ENCODE peak calls at places on chromosomes 5 and 9, in five cellular contexts. One of them, this sample, is unnamed.

GRCh38 chr9:135821116-135821515 is 86.2 kb downstream of the CAMSAP1 start:
- DNase-seq in Peyer's patch: peak; percentile 34
- DNase-seq in adrenal gland: no peak
- DNase-seq in neuronal stem cell: no peak
- DNase-seq in SJSA1: no peak
- DNase-seq in this sample: no peak

GRCh38 chr5:94691947-94692346 is 73.5 kb downstream of the SLF1 start:
- DNase-seq in adrenal gland: no peak
- DNase-seq in neuronal stem cell: no peak
- DNase-seq in SJSA1: no peak
- DNase-seq in Peyer's patch: no peak
- DNase-seq in this sample: peak; percentile 78

GRCh38 chr9:5922192-5922591 is 31.5 kb downstream of the MLANA start:
- DNase-seq in adrenal gland: no peak
- DNase-seq in SJSA1: no peak
- DNase-seq in neuronal stem cell: no peak
- DNase-seq in Peyer's patch: no peak
- DNase-seq in this sample: no peak

GRCh38 chr5:84885479-84886258 is 501.0 kb upstream of the EDIL3 start:
- DNase-seq in SJSA1: peak; percentile 39
- DNase-seq in Peyer's patch: no peak
- DNase-seq in adrenal gland: peak; percentile 27
- DNase-seq in neuronal stem cell: no peak
- DNase-seq in this sample: peak; percentile 96

GRCh38 chr5:55578771-55579170 is 44.0 kb upstream of the PLPP1 start:
- DNase-seq in Peyer's patch: no peak
- DNase-seq in adrenal gland: no peak
- DNase-seq in neuronal stem cell: no peak
- DNase-seq in SJSA1: no peak
- DNase-seq in this sample: peak; percentile 49

GRCh38 chr5:96572864-96573512 is 89.2 kb upstream of the CAST start:
- DNase-seq in SJSA1: peak; percentile 85
- DNase-seq in neuronal stem cell: no peak
- DNase-seq in adrenal gland: no peak
- DNase-seq in Peyer's patch: no peak
- DNase-seq in this sample: peak; percentile 76

GRCh38 chr9:108053555-108054061 is 564.0 kb upstream of the KLF4 start:
- DNase-seq in adrenal gland: peak; percentile 39
- DNase-seq in SJSA1: no peak
- DNase-seq in Peyer's patch: peak; percentile 81
- DNase-seq in neuronal stem cell: no peak
- DNase-seq in this sample: peak; percentile 94

GRCh38 chr5:25950681-25951080 is 1087.7 kb downstream of the CDH9 start:
- DNase-seq in neuronal stem cell: no peak
- DNase-seq in SJSA1: no peak
- DNase-seq in adrenal gland: no peak
- DNase-seq in Peyer's patch: no peak
- DNase-seq in this sample: no peak

GRCh38 chr9:136697821-136698526 is 10.7 kb upstream of the AGPAT2 start:
- DNase-seq in SJSA1: no peak
- DNase-seq in neuronal stem cell: no peak
- DNase-seq in Peyer's patch: no peak
- DNase-seq in adrenal gland: no peak
- DNase-seq in this sample: no peak

GRCh38 chr5:64646169-64646568 is 44.1 kb upstream of the SHISAL2B start:
- DNase-seq in adrenal gland: no peak
- DNase-seq in Peyer's patch: no peak
- DNase-seq in SJSA1: no peak
- DNase-seq in neuronal stem cell: no peak
- DNase-seq in this sample: no peak

GRCh38 chr9:93859431-93860215 is 95.5 kb downstream of the BARX1 start:
- DNase-seq in neuronal stem cell: no peak
- DNase-seq in adrenal gland: no peak
- DNase-seq in SJSA1: no peak
- DNase-seq in Peyer's patch: no peak
- DNase-seq in this sample: no peak

GRCh38 chr5:129506092-129506491 is 46.0 kb downstream of the ADAMTS19 start:
- DNase-seq in SJSA1: no peak
- DNase-seq in neuronal stem cell: no peak
- DNase-seq in Peyer's patch: no peak
- DNase-seq in adrenal gland: no peak
- DNase-seq in this sample: peak; percentile 13

GRCh38 chr5:126917918-126918623 is 112.3 kb downstream of the MARCHF3 start:
- DNase-seq in adrenal gland: no peak
- DNase-seq in SJSA1: peak; percentile 30
- DNase-seq in Peyer's patch: no peak
- DNase-seq in neuronal stem cell: no peak
- DNase-seq in this sample: no peak

GRCh38 chr5:89004379-89004778 is 121.4 kb upstream of the MEF2C start:
- DNase-seq in Peyer's patch: no peak
- DNase-seq in SJSA1: no peak
- DNase-seq in neuronal stem cell: no peak
- DNase-seq in adrenal gland: no peak
- DNase-seq in this sample: no peak

GRCh38 chr9:25658587-25658986 is 19.7 kb downstream of the TUSC1 start:
- DNase-seq in SJSA1: no peak
- DNase-seq in neuronal stem cell: no peak
- DNase-seq in adrenal gland: no peak
- DNase-seq in Peyer's patch: no peak
- DNase-seq in this sample: no peak

GRCh38 chr5:97266576-97266975 is 83.5 kb upstream of the RIOK2 start:
- DNase-seq in neuronal stem cell: no peak
- DNase-seq in Peyer's patch: no peak
- DNase-seq in SJSA1: no peak
- DNase-seq in adrenal gland: no peak
- DNase-seq in this sample: peak; percentile 19

GRCh38 chr5:168765220-168766037 is 186.3 kb upstream of the PANK3 start:
- DNase-seq in Peyer's patch: no peak
- DNase-seq in neuronal stem cell: no peak
- DNase-seq in adrenal gland: peak; percentile 59
- DNase-seq in SJSA1: peak; percentile 28
- DNase-seq in this sample: peak; percentile 72

GRCh38 chr5:14664270-14665109 is at the start of gene OTULIN:
- DNase-seq in Peyer's patch: peak; percentile 95
- DNase-seq in adrenal gland: peak; percentile 91
- DNase-seq in SJSA1: peak; percentile 96
- DNase-seq in neuronal stem cell: peak; percentile 89
- DNase-seq in this sample: peak; percentile 94

GRCh38 chr9:16816006-16816405 is 54.5 kb downstream of the BNC2 start:
- DNase-seq in neuronal stem cell: no peak
- DNase-seq in adrenal gland: no peak
- DNase-seq in SJSA1: no peak
- DNase-seq in Peyer's patch: no peak
- DNase-seq in this sample: no peak

GRCh38 chr9:101166717-101167116 is 138.2 kb downstream of the PLPPR1 start:
- DNase-seq in SJSA1: no peak
- DNase-seq in neuronal stem cell: no peak
- DNase-seq in adrenal gland: no peak
- DNase-seq in Peyer's patch: no peak
- DNase-seq in this sample: no peak

GRCh38 chr5:15285901-15286583 is 213.9 kb upstream of the FBXL7 start:
- DNase-seq in adrenal gland: no peak
- DNase-seq in SJSA1: no peak
- DNase-seq in Peyer's patch: no peak
- DNase-seq in neuronal stem cell: no peak
- DNase-seq in this sample: peak; percentile 83

GRCh38 chr5:108382784-108383358 is 973 bp upstream of the FBXL17 start:
- DNase-seq in Peyer's patch: no peak
- DNase-seq in SJSA1: no peak
- DNase-seq in neuronal stem cell: peak; percentile 11
- DNase-seq in adrenal gland: peak; percentile 16
- DNase-seq in this sample: no peak

GRCh38 chr5:125396462-125396861 is 650.0 kb upstream of the ZNF608 start:
- DNase-seq in Peyer's patch: no peak
- DNase-seq in adrenal gland: no peak
- DNase-seq in SJSA1: no peak
- DNase-seq in neuronal stem cell: no peak
- DNase-seq in this sample: no peak

GRCh38 chr9:2170737-2171136 is 155.6 kb downstream of the SMARCA2 start:
- DNase-seq in adrenal gland: no peak
- DNase-seq in Peyer's patch: no peak
- DNase-seq in SJSA1: no peak
- DNase-seq in neuronal stem cell: no peak
- DNase-seq in this sample: no peak

GRCh38 chr9:112233769-112234168 is 58.7 kb upstream of the SUSD1 start:
- DNase-seq in adrenal gland: no peak
- DNase-seq in SJSA1: no peak
- DNase-seq in neuronal stem cell: no peak
- DNase-seq in Peyer's patch: no peak
- DNase-seq in this sample: peak; percentile 36

GRCh38 chr9:100427366-100428263 is 672 bp downstream of the MSANTD3 start:
- DNase-seq in neuronal stem cell: peak; percentile 48
- DNase-seq in SJSA1: peak; percentile 68
- DNase-seq in Peyer's patch: peak; percentile 68
- DNase-seq in adrenal gland: peak; percentile 50
- DNase-seq in this sample: peak; percentile 81

GRCh38 chr9:128747233-128747632 is 23.3 kb upstream of the ZDHHC12 start:
- DNase-seq in neuronal stem cell: no peak
- DNase-seq in adrenal gland: no peak
- DNase-seq in Peyer's patch: no peak
- DNase-seq in SJSA1: no peak
- DNase-seq in this sample: no peak

GRCh38 chr9:134134949-134135342 is 936 bp upstream of the WDR5 start:
- DNase-seq in Peyer's patch: peak; percentile 51
- DNase-seq in SJSA1: no peak
- DNase-seq in adrenal gland: no peak
- DNase-seq in neuronal stem cell: no peak
- DNase-seq in this sample: no peak

GRCh38 chr5:143562935-143563334 is 159.4 kb upstream of the NR3C1 start:
- DNase-seq in neuronal stem cell: no peak
- DNase-seq in SJSA1: no peak
- DNase-seq in adrenal gland: no peak
- DNase-seq in Peyer's patch: no peak
- DNase-seq in this sample: peak; percentile 91

GRCh38 chr9:133635903-133636531 is at the start of gene DBH:
- DNase-seq in neuronal stem cell: no peak
- DNase-seq in adrenal gland: peak; percentile 45
- DNase-seq in SJSA1: no peak
- DNase-seq in Peyer's patch: no peak
- DNase-seq in this sample: no peak

GRCh38 chr9:126763130-126763764 is 41.6 kb upstream of the ZBTB43 start:
- DNase-seq in Peyer's patch: no peak
- DNase-seq in SJSA1: no peak
- DNase-seq in neuronal stem cell: no peak
- DNase-seq in adrenal gland: no peak
- DNase-seq in this sample: peak; percentile 80

GRCh38 chr5:58871648-58872242 is 288.9 kb downstream of the RAB3C start:
- DNase-seq in Peyer's patch: peak; percentile 56
- DNase-seq in adrenal gland: no peak
- DNase-seq in SJSA1: no peak
- DNase-seq in neuronal stem cell: peak; percentile 24
- DNase-seq in this sample: no peak

GRCh38 chr9:118446962-118447490 is 742.8 kb downstream of the TLR4 start:
- DNase-seq in Peyer's patch: no peak
- DNase-seq in neuronal stem cell: no peak
- DNase-seq in SJSA1: no peak
- DNase-seq in adrenal gland: no peak
- DNase-seq in this sample: no peak

GRCh38 chr9:120441446-120442279 is 138.3 kb downstream of the CDK5RAP2 start:
- DNase-seq in SJSA1: no peak
- DNase-seq in adrenal gland: no peak
- DNase-seq in Peyer's patch: no peak
- DNase-seq in neuronal stem cell: no peak
- DNase-seq in this sample: peak; percentile 4

GRCh38 chr9:120443489-120443888 is 136.5 kb downstream of the CDK5RAP2 start:
- DNase-seq in Peyer's patch: no peak
- DNase-seq in neuronal stem cell: no peak
- DNase-seq in SJSA1: peak; percentile 63
- DNase-seq in adrenal gland: no peak
- DNase-seq in this sample: peak; percentile 43

GRCh38 chr9:120442280-120442597 is 137.7 kb downstream of the CDK5RAP2 start:
- DNase-seq in Peyer's patch: no peak
- DNase-seq in SJSA1: no peak
- DNase-seq in adrenal gland: no peak
- DNase-seq in neuronal stem cell: no peak
- DNase-seq in this sample: no peak

GRCh38 chr9:120445974-120446373 is 134.0 kb downstream of the CDK5RAP2 start:
- DNase-seq in SJSA1: no peak
- DNase-seq in Peyer's patch: no peak
- DNase-seq in neuronal stem cell: no peak
- DNase-seq in adrenal gland: no peak
- DNase-seq in this sample: no peak

GRCh38 chr9:120443976-120444375 is 136.0 kb downstream of the CDK5RAP2 start:
- DNase-seq in neuronal stem cell: no peak
- DNase-seq in Peyer's patch: no peak
- DNase-seq in SJSA1: no peak
- DNase-seq in adrenal gland: no peak
- DNase-seq in this sample: no peak
- H3K36me3 ChIP-seq in neuronal stem cell: peaks cover 96% of the 10 kb centered on the region
- H3K36me3 ChIP-seq in Peyer's patch: peaks cover 28% of the 10 kb centered on the region
- H3K36me3 ChIP-seq in SJSA1: peaks cover 52% of the 10 kb centered on the region
- H3K36me3 ChIP-seq in adrenal gland: peaks cover 10% of the 10 kb centered on the region
- H3K36me3 ChIP-seq in this sample: peaks cover 49% of the 10 kb centered on the region

DNA sequence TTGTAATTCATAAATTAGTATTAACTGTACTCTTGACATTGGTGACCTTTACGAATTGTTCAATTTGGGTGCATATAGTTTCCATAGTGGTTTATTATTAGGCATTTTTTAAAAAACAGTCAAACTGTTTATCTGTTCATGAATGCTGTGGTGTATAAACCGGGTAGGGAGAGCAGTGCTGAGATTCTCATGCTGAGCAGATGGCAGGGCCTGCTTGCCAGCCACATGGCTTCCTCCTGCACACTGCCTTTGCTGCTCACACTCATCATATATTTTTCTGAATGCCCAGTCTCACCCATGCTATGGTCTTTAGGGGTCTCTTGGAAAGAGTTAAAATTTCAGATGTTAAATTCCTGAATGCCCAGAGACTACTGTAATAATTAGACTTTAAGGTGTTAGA is 40.8 kb downstream of the NNT start:
- DNase-seq in neuronal stem cell: no peak
- DNase-seq in adrenal gland: no peak
- DNase-seq in Peyer's patch: no peak
- DNase-seq in SJSA1: no peak
- DNase-seq in this sample: no peak
- H3K36me3 ChIP-seq in neuronal stem cell: peaks cover 49% of the 10 kb centered on the region
- H3K36me3 ChIP-seq in adrenal gland: peaks cover 15% of the 10 kb centered on the region
- H3K36me3 ChIP-seq in Peyer's patch: peaks cover 19% of the 10 kb centered on the region
- H3K36me3 ChIP-seq in SJSA1: peaks cover 25% of the 10 kb centered on the region
- H3K36me3 ChIP-seq in this sample: peaks cover 42% of the 10 kb centered on the region

GRCh38 chr5:179832039-179832745 is 11.5 kb downstream of the SQSTM1 start:
- DNase-seq in neuronal stem cell: no peak
- DNase-seq in SJSA1: no peak
- DNase-seq in Peyer's patch: no peak
- DNase-seq in adrenal gland: no peak
- DNase-seq in this sample: no peak
- H3K36me3 ChIP-seq in neuronal stem cell: peaks cover 84% of the 10 kb centered on the region
- H3K36me3 ChIP-seq in SJSA1: peaks cover 89% of the 10 kb centered on the region
- H3K36me3 ChIP-seq in Peyer's patch: peaks cover 91% of the 10 kb centered on the region
- H3K36me3 ChIP-seq in adrenal gland: peaks cover 96% of the 10 kb centered on the region
- H3K36me3 ChIP-seq in this sample: peaks cover 96% of the 10 kb centered on the region

GRCh38 chr9:96209407-96210031 is 92.5 kb downstream of the HSD17B3 start:
- DNase-seq in Peyer's patch: peak; percentile 55
- DNase-seq in adrenal gland: no peak
- DNase-seq in neuronal stem cell: no peak
- DNase-seq in SJSA1: no peak
- DNase-seq in this sample: peak; percentile 60
- H3K36me3 ChIP-seq in Peyer's patch: no peaks in the 10 kb centered on the region
- H3K36me3 ChIP-seq in adrenal gland: no peaks in the 10 kb centered on the region
- H3K36me3 ChIP-seq in neuronal stem cell: no peaks in the 10 kb centered on the region
- H3K36me3 ChIP-seq in SJSA1: no peaks in the 10 kb centered on the region
- H3K36me3 ChIP-seq in this sample: no peaks in the 10 kb centered on the region